ENCODE peak calls at places on chromosome 1, in five cellular contexts. N is stimulated activated naive B cell treated with anti-CD40 and anti-IgM and Interleukin-4, amounts not matched to agents 10 μg/mL and 1 μg/mL and 100 μg/mL, for 72 hours; H is lung microvascular endothelial cell; A is DMS 273 treated with DMSO at 0.1 percent for 48 hours; E is EL. X is an unnamed sample.

GRCh38 chr1:7300893-7301292 is 470.2 kb upstream of the VAMP3 start:
- DNase-seq in N (no peak), A (no peak), E (peak), H (peak), X (no peak)

GRCh38 chr1:210250998-210251679 is 18.5 kb downstream of the SERTAD4 start:
- DNase-seq in E (peak), N (peak), H (peak), A (peak), X (no peak)

GRCh38 chr1:164092603-164093353 is 466.2 kb upstream of the PBX1 start:
- DNase-seq in N (no peak), A (no peak), E (peak), H (peak), X (peak)

GRCh38 chr1:113579256-113580018 is 179.8 kb downstream of the PHTF1 start:
- DNase-seq in A (no peak), E (peak), H (no peak), N (no peak), X (no peak)

GRCh38 chr1:34639701-34640100 is 115.1 kb upstream of the GJB5 start:
- DNase-seq in H (no peak), A (no peak), E (no peak), N (no peak), X (no peak)

GRCh38 chr1:69710484-69710883 is 142.8 kb downstream of the LRRC7 start:
- DNase-seq in A (no peak), E (peak), N (no peak), H (no peak), X (no peak)

GRCh38 chr1:53325326-53326087 is 2.4 kb downstream of the LRP8 start:
- DNase-seq in N (no peak), H (no peak), A (no peak), E (no peak), X (peak)

GRCh38 chr1:233638513-233638912 is 24.6 kb downstream of the KCNK1 start:
- DNase-seq in H (no peak), N (no peak), E (no peak), A (no peak), X (no peak)

GRCh38 chr1:154219511-154219910 is 1.2 kb upstream of the UBAP2L start:
- DNase-seq in H (peak), N (no peak), A (no peak), E (no peak), X (peak)

GRCh38 chr1:63038586-63038985 is 254.7 kb downstream of the ATG4C start:
- DNase-seq in H (no peak), N (no peak), A (no peak), E (no peak), X (no peak)

GRCh38 chr1:7050751-7051665 is 265.8 kb downstream of the CAMTA1 start:
- DNase-seq in E (no peak), A (no peak), H (no peak), N (no peak), X (no peak)